ENCODE peak calls at places on chromosomes 3 and 15, in seven cellular contexts. One of them, this sample, is unnamed.

GRCh38 chr3:157132341-157132740 is 27.6 kb downstream of the CCNL1 start:
- DNase-seq in trophoblast cell: no peak
- DNase-seq in neuronal stem cell: no peak
- DNase-seq in IMR-90: no peak
- DNase-seq in mesendoderm: no peak
- DNase-seq in H9: no peak
- DNase-seq in H1: no peak
- DNase-seq in this sample: no peak

GRCh38 chr15:75597667-75598341 is 18.7 kb upstream of the PTPN9 start:
- DNase-seq in trophoblast cell: no peak
- DNase-seq in neuronal stem cell: no peak
- DNase-seq in IMR-90: no peak
- DNase-seq in mesendoderm: peak; percentile 47
- DNase-seq in H9: peak; percentile 36
- DNase-seq in H1: no peak
- DNase-seq in this sample: peak; percentile 35

GRCh38 chr3:100269410-100270217 is 8.8 kb downstream of the TBC1D23 start:
- DNase-seq in trophoblast cell: peak; percentile 57
- DNase-seq in neuronal stem cell: no peak
- DNase-seq in IMR-90: peak; percentile 94
- DNase-seq in mesendoderm: no peak
- DNase-seq in H9: no peak
- DNase-seq in H1: no peak
- DNase-seq in this sample: peak; percentile 93

GRCh38 chr3:130935761-130936160 is 41.9 kb downstream of the ATP2C1 start:
- DNase-seq in trophoblast cell: no peak
- DNase-seq in neuronal stem cell: no peak
- DNase-seq in IMR-90: peak; percentile 78
- DNase-seq in mesendoderm: no peak
- DNase-seq in H9: no peak
- DNase-seq in H1: no peak
- DNase-seq in this sample: peak; percentile 63

GRCh38 chr3:61009025-61009424 is 242.2 kb downstream of the FHIT start:
- DNase-seq in trophoblast cell: no peak
- DNase-seq in neuronal stem cell: peak; percentile 17
- DNase-seq in IMR-90: no peak
- DNase-seq in mesendoderm: peak; percentile 49
- DNase-seq in H9: no peak
- DNase-seq in H1: no peak
- DNase-seq in this sample: no peak

GRCh38 chr3:195757371-195757770 is 36.6 kb downstream of the MUC20 start:
- DNase-seq in trophoblast cell: no peak
- DNase-seq in neuronal stem cell: no peak
- DNase-seq in IMR-90: no peak
- DNase-seq in mesendoderm: no peak
- DNase-seq in H9: no peak
- DNase-seq in H1: no peak
- DNase-seq in this sample: no peak

GRCh38 chr3:27312044-27312668 is 57.0 kb downstream of the NEK10 start:
- DNase-seq in trophoblast cell: peak; percentile 26
- DNase-seq in neuronal stem cell: peak; percentile 58
- DNase-seq in IMR-90: peak; percentile 79
- DNase-seq in mesendoderm: peak; percentile 85
- DNase-seq in H9: no peak
- DNase-seq in H1: no peak
- DNase-seq in this sample: peak; percentile 83

GRCh38 chr3:172476339-172476738 is 28.1 kb upstream of the GHSR start:
- DNase-seq in trophoblast cell: no peak
- DNase-seq in neuronal stem cell: no peak
- DNase-seq in IMR-90: no peak
- DNase-seq in mesendoderm: no peak
- DNase-seq in H9: no peak
- DNase-seq in H1: no peak
- DNase-seq in this sample: peak; percentile 6

GRCh38 chr3:186849392-186849975 is 7.0 kb downstream of the ADIPOQ start:
- DNase-seq in trophoblast cell: no peak
- DNase-seq in neuronal stem cell: no peak
- DNase-seq in IMR-90: peak; percentile 38
- DNase-seq in mesendoderm: peak; percentile 76
- DNase-seq in H9: no peak
- DNase-seq in H1: no peak
- DNase-seq in this sample: peak; percentile 40

GRCh38 chr15:69484837-69485236 is 32.2 kb downstream of the RPLP1 start:
- DNase-seq in trophoblast cell: no peak
- DNase-seq in neuronal stem cell: no peak
- DNase-seq in IMR-90: no peak
- DNase-seq in mesendoderm: no peak
- DNase-seq in H9: no peak
- DNase-seq in H1: no peak
- DNase-seq in this sample: no peak

GRCh38 chr15:45384700-45385099 is 6.4 kb upstream of the GATM start:
- DNase-seq in trophoblast cell: no peak
- DNase-seq in neuronal stem cell: no peak
- DNase-seq in IMR-90: no peak
- DNase-seq in mesendoderm: peak; percentile 11
- DNase-seq in H9: no peak
- DNase-seq in H1: no peak
- DNase-seq in this sample: no peak

GRCh38 chr3:120908030-120908802 is at the start of gene STXBP5L:
- DNase-seq in trophoblast cell: peak; percentile 61
- DNase-seq in neuronal stem cell: peak; percentile 96
- DNase-seq in IMR-90: peak; percentile 52
- DNase-seq in mesendoderm: peak; percentile 99
- DNase-seq in H9: peak; percentile 99
- DNase-seq in H1: peak; percentile 100
- DNase-seq in this sample: peak; percentile 63

GRCh38 chr3:16841906-16842709 is 42.6 kb upstream of the PLCL2 start:
- DNase-seq in trophoblast cell: no peak
- DNase-seq in neuronal stem cell: no peak
- DNase-seq in IMR-90: no peak
- DNase-seq in mesendoderm: no peak
- DNase-seq in H9: peak; percentile 47
- DNase-seq in H1: peak; percentile 53
- DNase-seq in this sample: no peak

GRCh38 chr15:32649336-32649735 is 7.8 kb downstream of the SCG5 start:
- DNase-seq in trophoblast cell: peak; percentile 35
- DNase-seq in neuronal stem cell: no peak
- DNase-seq in IMR-90: peak; percentile 39
- DNase-seq in mesendoderm: peak; percentile 69
- DNase-seq in H9: no peak
- DNase-seq in H1: no peak
- DNase-seq in this sample: peak; percentile 46

GRCh38 chr15:85532689-85533088 is 152.3 kb downstream of the AKAP13 start:
- DNase-seq in trophoblast cell: no peak
- DNase-seq in neuronal stem cell: no peak
- DNase-seq in IMR-90: no peak
- DNase-seq in mesendoderm: no peak
- DNase-seq in H9: no peak
- DNase-seq in H1: no peak
- DNase-seq in this sample: no peak

GRCh38 chr15:38555686-38556334 is 8.8 kb downstream of the RASGRP1 start:
- DNase-seq in trophoblast cell: peak; percentile 33
- DNase-seq in neuronal stem cell: no peak
- DNase-seq in IMR-90: peak; percentile 95
- DNase-seq in mesendoderm: no peak
- DNase-seq in H9: no peak
- DNase-seq in H1: no peak
- DNase-seq in this sample: peak; percentile 43

GRCh38 chr3:45106874-45107273 is 39.3 kb downstream of the CDCP1 start:
- DNase-seq in trophoblast cell: no peak
- DNase-seq in neuronal stem cell: no peak
- DNase-seq in IMR-90: no peak
- DNase-seq in mesendoderm: no peak
- DNase-seq in H9: no peak
- DNase-seq in H1: no peak
- DNase-seq in this sample: peak; percentile 59

GRCh38 chr15:40320931-40321371 is 2.5 kb upstream of the INAFM2 start:
- DNase-seq in trophoblast cell: peak; percentile 31
- DNase-seq in neuronal stem cell: no peak
- DNase-seq in IMR-90: peak; percentile 67
- DNase-seq in mesendoderm: peak; percentile 78
- DNase-seq in H9: no peak
- DNase-seq in H1: no peak
- DNase-seq in this sample: peak; percentile 80

GRCh38 chr15:76588811-76589747 is 252.5 kb downstream of the ISL2 start:
- DNase-seq in trophoblast cell: no peak
- DNase-seq in neuronal stem cell: no peak
- DNase-seq in IMR-90: no peak
- DNase-seq in mesendoderm: peak; percentile 19
- DNase-seq in H9: no peak
- DNase-seq in H1: no peak
- DNase-seq in this sample: peak; percentile 0

GRCh38 chr3:4722103-4722502 is 229.0 kb downstream of the ITPR1 start:
- DNase-seq in trophoblast cell: peak; percentile 27
- DNase-seq in neuronal stem cell: no peak
- DNase-seq in IMR-90: peak; percentile 73
- DNase-seq in mesendoderm: peak; percentile 75
- DNase-seq in H9: no peak
- DNase-seq in H1: no peak
- DNase-seq in this sample: peak; percentile 69

GRCh38 chr3:41940393-41940792 is 21.5 kb downstream of the ULK4 start:
- DNase-seq in trophoblast cell: no peak
- DNase-seq in neuronal stem cell: no peak
- DNase-seq in IMR-90: no peak
- DNase-seq in mesendoderm: no peak
- DNase-seq in H9: no peak
- DNase-seq in H1: no peak
- DNase-seq in this sample: no peak

GRCh38 chr15:73856458-73857192 is 16.7 kb upstream of the TBC1D21 start:
- DNase-seq in trophoblast cell: no peak
- DNase-seq in neuronal stem cell: no peak
- DNase-seq in IMR-90: no peak
- DNase-seq in mesendoderm: no peak
- DNase-seq in H9: peak; percentile 31
- DNase-seq in H1: no peak
- DNase-seq in this sample: no peak

GRCh38 chr15:89628301-89628700 is 27.0 kb downstream of the KIF7 start:
- DNase-seq in trophoblast cell: no peak
- DNase-seq in neuronal stem cell: no peak
- DNase-seq in IMR-90: no peak
- DNase-seq in mesendoderm: no peak
- DNase-seq in H9: no peak
- DNase-seq in H1: no peak
- DNase-seq in this sample: no peak

GRCh38 chr3:119829431-119829830 is 47.5 kb downstream of the NR1I2 start:
- DNase-seq in trophoblast cell: no peak
- DNase-seq in neuronal stem cell: no peak
- DNase-seq in IMR-90: no peak
- DNase-seq in mesendoderm: no peak
- DNase-seq in H9: no peak
- DNase-seq in H1: no peak
- DNase-seq in this sample: no peak

GRCh38 chr3:149199474-149199873 is 22.2 kb downstream of the CP start:
- DNase-seq in trophoblast cell: no peak
- DNase-seq in neuronal stem cell: no peak
- DNase-seq in IMR-90: peak; percentile 68
- DNase-seq in mesendoderm: no peak
- DNase-seq in H9: no peak
- DNase-seq in H1: no peak
- DNase-seq in this sample: peak; percentile 33

GRCh38 chr3:160434071-160434470 is 15.5 kb downstream of the TRIM59 start:
- DNase-seq in trophoblast cell: no peak
- DNase-seq in neuronal stem cell: no peak
- DNase-seq in IMR-90: peak; percentile 60
- DNase-seq in mesendoderm: no peak
- DNase-seq in H9: no peak
- DNase-seq in H1: no peak
- DNase-seq in this sample: peak; percentile 22

GRCh38 chr3:55658297-55659022 is 171.4 kb upstream of the WNT5A start:
- DNase-seq in trophoblast cell: no peak
- DNase-seq in neuronal stem cell: no peak
- DNase-seq in IMR-90: no peak
- DNase-seq in mesendoderm: no peak
- DNase-seq in H9: peak; percentile 41
- DNase-seq in H1: no peak
- DNase-seq in this sample: no peak

GRCh38 chr3:128113817-128114794 is 9.5 kb downstream of the RUVBL1 start:
- DNase-seq in trophoblast cell: no peak
- DNase-seq in neuronal stem cell: no peak
- DNase-seq in IMR-90: no peak
- DNase-seq in mesendoderm: no peak
- DNase-seq in H9: no peak
- DNase-seq in H1: no peak
- DNase-seq in this sample: no peak
- H3K4ac ChIP-seq in trophoblast cell: no peak overlapping the region
- H3K4ac ChIP-seq in neuronal stem cell: no peak overlapping the region
- H3K4ac ChIP-seq in IMR-90: no peak overlapping the region
- H3K4ac ChIP-seq in mesendoderm: no peak overlapping the region
- H3K4ac ChIP-seq in H9: no peak overlapping the region
- H3K4ac ChIP-seq in H1: no peak overlapping the region
- H3K4ac ChIP-seq in this sample: no peak overlapping the region

GRCh38 chr15:90934949-90935751 is at the start of gene UNC45A:
- DNase-seq in trophoblast cell: peak; percentile 90
- DNase-seq in neuronal stem cell: peak; percentile 88
- DNase-seq in IMR-90: peak; percentile 77
- DNase-seq in mesendoderm: peak; percentile 95
- DNase-seq in H9: peak; percentile 95
- DNase-seq in H1: peak; percentile 98
- DNase-seq in this sample: peak; percentile 89
- H3K4ac ChIP-seq in trophoblast cell: peak within 1 kb of the TSS; percentile 35
- H3K4ac ChIP-seq in neuronal stem cell: peak within 1 kb of the TSS; percentile 6
- H3K4ac ChIP-seq in IMR-90: peak within 1 kb of the TSS; percentile 81
- H3K4ac ChIP-seq in mesendoderm: no peak within 1 kb of the TSS
- H3K4ac ChIP-seq in H9: no peak within 1 kb of the TSS
- H3K4ac ChIP-seq in H1: no peak within 1 kb of the TSS
- H3K4ac ChIP-seq in this sample: peak within 1 kb of the TSS; percentile 56

GRCh38 chr3:50441818-50442217 is 61.6 kb downstream of the CACNA2D2 start:
- DNase-seq in trophoblast cell: no peak
- DNase-seq in neuronal stem cell: no peak
- DNase-seq in IMR-90: no peak
- DNase-seq in mesendoderm: peak; percentile 57
- DNase-seq in H9: no peak
- DNase-seq in H1: no peak
- DNase-seq in this sample: no peak
- H3K4ac ChIP-seq in trophoblast cell: no peak overlapping the region
- H3K4ac ChIP-seq in neuronal stem cell: no peak overlapping the region
- H3K4ac ChIP-seq in IMR-90: no peak overlapping the region
- H3K4ac ChIP-seq in mesendoderm: no peak overlapping the region
- H3K4ac ChIP-seq in H9: no peak overlapping the region
- H3K4ac ChIP-seq in H1: no peak overlapping the region
- H3K4ac ChIP-seq in this sample: no peak overlapping the region

DNA sequence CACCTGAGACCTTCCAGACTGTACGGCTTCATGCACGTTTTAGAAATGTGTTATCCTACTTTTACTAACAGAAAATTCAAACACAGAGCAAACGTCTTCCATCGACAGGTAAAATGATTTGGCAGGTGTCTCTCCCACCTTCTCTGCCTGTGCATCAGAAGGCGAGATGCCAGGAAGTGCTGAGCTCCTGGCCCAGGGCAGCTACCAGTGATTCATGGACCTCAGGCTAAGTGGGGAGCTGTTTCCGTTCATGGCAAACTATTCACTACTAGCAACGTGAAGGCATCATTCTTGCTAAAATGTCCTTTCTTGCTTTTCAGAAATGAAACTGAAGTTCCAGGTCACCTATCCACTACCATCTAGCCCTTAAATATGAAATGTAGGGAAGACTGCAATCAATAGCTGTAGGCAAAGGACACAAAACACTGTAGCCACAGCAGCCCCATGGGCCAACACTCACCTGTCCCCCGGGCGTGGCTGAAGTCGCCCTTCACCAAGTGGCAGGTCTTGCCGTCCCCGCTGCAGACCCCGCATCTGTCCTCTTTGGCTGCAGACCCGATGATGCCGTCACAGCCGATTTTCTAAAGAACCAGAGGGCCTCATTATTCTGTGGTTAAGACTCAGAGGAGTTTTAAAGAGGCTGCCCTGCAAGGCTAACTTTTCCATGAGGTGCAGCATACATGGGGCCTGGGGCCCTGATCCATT is 245.7 kb downstream of the ADAMTS17 start:
- DNase-seq in trophoblast cell: no peak
- DNase-seq in neuronal stem cell: no peak
- DNase-seq in IMR-90: no peak
- DNase-seq in mesendoderm: no peak
- DNase-seq in H9: no peak
- DNase-seq in H1: no peak
- DNase-seq in this sample: no peak
- H3K4ac ChIP-seq in trophoblast cell: no peak overlapping the region
- H3K4ac ChIP-seq in neuronal stem cell: no peak overlapping the region
- H3K4ac ChIP-seq in IMR-90: no peak overlapping the region
- H3K4ac ChIP-seq in mesendoderm: no peak overlapping the region
- H3K4ac ChIP-seq in H9: no peak overlapping the region
- H3K4ac ChIP-seq in H1: no peak overlapping the region
- H3K4ac ChIP-seq in this sample: no peak overlapping the region